ENCODE peak calls at places on chromosomes 5 and 9, in five cellular contexts. One of them, this sample, is unnamed.

GRCh38 chr9:84937086-84937670 is 267.6 kb downstream of the NTRK2 start:
- DNase-seq in heart right ventricle: no peak
- DNase-seq in ovary: no peak
- DNase-seq in testis: no peak
- DNase-seq in heart left ventricle: no peak
- DNase-seq in this sample: no peak

GRCh38 chr9:137319976-137320551 is 18.0 kb upstream of the NRARP start:
- DNase-seq in heart right ventricle: peak
- DNase-seq in testis: peak
- DNase-seq in ovary: peak
- DNase-seq in heart left ventricle: no peak
- DNase-seq in this sample: no peak

GRCh38 chr9:130689937-130690700 is 3.5 kb upstream of the EXOSC2 start:
- DNase-seq in testis: peak
- DNase-seq in heart right ventricle: no peak
- DNase-seq in ovary: peak
- DNase-seq in heart left ventricle: no peak
- DNase-seq in this sample: peak

GRCh38 chr9:78491402-78491801 is 194.5 kb downstream of the PSAT1 start:
- DNase-seq in heart left ventricle: no peak
- DNase-seq in heart right ventricle: no peak
- DNase-seq in testis: no peak
- DNase-seq in ovary: no peak
- DNase-seq in this sample: no peak

GRCh38 chr5:77425998-77426659 is 66.0 kb downstream of the WDR41 start:
- DNase-seq in testis: no peak
- DNase-seq in ovary: no peak
- DNase-seq in heart right ventricle: no peak
- DNase-seq in heart left ventricle: no peak
- DNase-seq in this sample: no peak

GRCh38 chr9:4106081-4106491 is 193.8 kb downstream of the GLIS3 start:
- DNase-seq in ovary: no peak
- DNase-seq in heart right ventricle: no peak
- DNase-seq in testis: no peak
- DNase-seq in heart left ventricle: no peak
- DNase-seq in this sample: no peak

GRCh38 chr5:163595851-163596399 is 90.5 kb downstream of the MAT2B start:
- DNase-seq in heart right ventricle: no peak
- DNase-seq in testis: no peak
- DNase-seq in ovary: no peak
- DNase-seq in heart left ventricle: no peak
- DNase-seq in this sample: no peak

GRCh38 chr5:91339053-91339710 is 43.9 kb downstream of the ARRDC3 start:
- DNase-seq in ovary: no peak
- DNase-seq in heart left ventricle: no peak
- DNase-seq in testis: no peak
- DNase-seq in heart right ventricle: no peak
- DNase-seq in this sample: peak

GRCh38 chr9:88559661-88560060 is 24.7 kb downstream of the NXNL2 start:
- DNase-seq in testis: no peak
- DNase-seq in ovary: no peak
- DNase-seq in heart right ventricle: no peak
- DNase-seq in heart left ventricle: no peak
- DNase-seq in this sample: no peak
- TF ChIP-seq CTCF in testis: no peak
- TF ChIP-seq CTCF in ovary: no peak
- TF ChIP-seq CTCF in heart right ventricle: no peak
- TF ChIP-seq CTCF in heart left ventricle: no peak
- TF ChIP-seq CTCF in this sample: no peak

GRCh38 chr9:122126340-122127333 is 32.9 kb downstream of the NDUFA8 start:
- DNase-seq in ovary: no peak
- DNase-seq in heart right ventricle: no peak
- DNase-seq in heart left ventricle: no peak
- DNase-seq in testis: no peak
- DNase-seq in this sample: peak
- H3K4me3 ChIP-seq in ovary: no peak
- H3K4me3 ChIP-seq in heart right ventricle: peak
- H3K4me3 ChIP-seq in heart left ventricle: peak
- H3K4me3 ChIP-seq in testis: peak
- H3K4me3 ChIP-seq in this sample: peak

GRCh38 chr5:140345919-140346347 is 470 bp downstream of the HBEGF start:
- DNase-seq in testis: peak
- DNase-seq in heart left ventricle: peak
- DNase-seq in ovary: peak
- DNase-seq in heart right ventricle: peak
- DNase-seq in this sample: peak
- TF ChIP-seq CTCF in testis: peak
- TF ChIP-seq CTCF in heart left ventricle: peak
- TF ChIP-seq CTCF in ovary: no peak
- TF ChIP-seq CTCF in heart right ventricle: peak
- TF ChIP-seq CTCF in this sample: peak

DNA sequence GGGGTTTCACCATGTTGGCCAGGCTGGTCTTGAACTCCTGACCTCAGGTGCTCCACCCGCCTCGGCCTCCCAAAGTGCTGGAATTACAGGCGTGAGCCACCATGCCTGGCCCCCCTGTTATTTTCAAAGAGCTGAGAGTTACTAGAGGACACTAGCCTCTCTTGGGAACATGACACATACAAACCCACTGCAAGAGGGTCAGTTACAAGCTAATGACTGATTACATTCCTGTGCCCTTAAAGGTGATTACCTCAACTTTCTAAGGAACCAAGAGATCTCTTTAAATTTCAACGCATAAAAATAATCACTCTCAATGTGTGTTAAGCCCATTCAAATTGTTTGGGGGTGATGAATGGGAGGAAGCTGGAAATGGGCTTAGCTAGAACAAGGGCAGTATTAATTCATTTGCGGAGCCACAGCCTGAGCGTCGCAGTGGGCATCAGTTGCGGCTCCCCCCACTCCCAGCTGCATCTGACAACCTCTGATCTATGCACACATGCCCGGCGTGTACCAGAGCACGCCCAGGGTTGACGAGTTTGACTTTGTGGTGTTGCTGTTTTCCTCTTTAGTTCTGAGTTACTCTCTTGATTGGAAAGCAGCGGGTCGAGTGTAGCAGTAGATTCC is 146.9 kb downstream of the GOLPH3 start:
- DNase-seq in heart left ventricle: no peak
- DNase-seq in ovary: no peak
- DNase-seq in testis: no peak
- DNase-seq in heart right ventricle: no peak
- DNase-seq in this sample: no peak
- H3K4me3 ChIP-seq in heart left ventricle: no peak
- H3K4me3 ChIP-seq in ovary: no peak
- H3K4me3 ChIP-seq in testis: no peak
- H3K4me3 ChIP-seq in heart right ventricle: no peak
- H3K4me3 ChIP-seq in this sample: peak

DNA sequence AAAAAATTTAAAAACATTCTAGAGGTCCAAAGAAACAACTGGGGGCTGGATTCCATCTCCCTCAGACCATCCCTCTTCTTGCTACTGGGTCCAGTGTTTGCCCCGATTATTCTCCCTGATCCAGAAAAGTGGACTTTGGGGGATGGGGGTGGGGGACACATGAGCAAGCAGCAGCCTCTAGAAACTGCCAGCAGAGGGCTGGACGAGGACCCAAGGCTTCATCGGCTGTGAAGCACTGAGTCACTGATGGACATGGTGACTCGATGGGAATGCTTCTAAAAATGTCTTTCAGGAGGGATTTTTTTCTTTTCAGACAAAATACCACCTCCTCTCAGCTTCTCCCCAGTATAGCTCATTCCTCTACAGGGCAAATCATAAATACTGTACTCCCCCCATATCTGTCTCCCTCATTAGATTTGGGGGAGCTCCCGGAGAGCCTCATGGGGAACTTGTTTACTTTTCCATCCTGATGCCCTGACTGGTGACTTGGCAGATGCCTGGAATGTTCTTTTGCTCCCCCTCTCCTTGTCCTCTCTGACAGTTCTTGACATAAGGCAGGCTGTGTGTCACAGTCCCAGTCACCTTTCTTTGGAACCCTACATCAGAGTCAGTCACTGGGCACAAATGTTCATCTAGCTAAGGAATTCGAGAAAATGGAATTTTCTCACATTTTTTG is 67.2 kb upstream of the STC2 start:
- DNase-seq in ovary: no peak
- DNase-seq in testis: no peak
- DNase-seq in heart right ventricle: no peak
- DNase-seq in heart left ventricle: no peak
- DNase-seq in this sample: peak
- TF ChIP-seq CTCF in ovary: no peak
- TF ChIP-seq CTCF in testis: no peak
- TF ChIP-seq CTCF in heart right ventricle: no peak
- TF ChIP-seq CTCF in heart left ventricle: no peak
- TF ChIP-seq CTCF in this sample: peak

GRCh38 chr5:177430146-177430951 is 3.9 kb downstream of the GRK6 start:
- DNase-seq in heart left ventricle: no peak
- DNase-seq in ovary: no peak
- DNase-seq in heart right ventricle: no peak
- DNase-seq in testis: no peak
- DNase-seq in this sample: no peak

GRCh38 chr5:177432905-177433657 is 6.6 kb downstream of the GRK6 start:
- DNase-seq in heart right ventricle: no peak
- DNase-seq in ovary: no peak
- DNase-seq in testis: no peak
- DNase-seq in heart left ventricle: no peak
- DNase-seq in this sample: no peak

GRCh38 chr5:177430972-177431316 is 4.5 kb downstream of the GRK6 start:
- DNase-seq in testis: no peak
- DNase-seq in ovary: no peak
- DNase-seq in heart left ventricle: no peak
- DNase-seq in heart right ventricle: no peak
- DNase-seq in this sample: no peak

GRCh38 chr5:177432143-177432904 is 5.8 kb downstream of the GRK6 start:
- DNase-seq in ovary: no peak
- DNase-seq in heart right ventricle: peak
- DNase-seq in heart left ventricle: peak
- DNase-seq in testis: no peak
- DNase-seq in this sample: no peak

DNA sequence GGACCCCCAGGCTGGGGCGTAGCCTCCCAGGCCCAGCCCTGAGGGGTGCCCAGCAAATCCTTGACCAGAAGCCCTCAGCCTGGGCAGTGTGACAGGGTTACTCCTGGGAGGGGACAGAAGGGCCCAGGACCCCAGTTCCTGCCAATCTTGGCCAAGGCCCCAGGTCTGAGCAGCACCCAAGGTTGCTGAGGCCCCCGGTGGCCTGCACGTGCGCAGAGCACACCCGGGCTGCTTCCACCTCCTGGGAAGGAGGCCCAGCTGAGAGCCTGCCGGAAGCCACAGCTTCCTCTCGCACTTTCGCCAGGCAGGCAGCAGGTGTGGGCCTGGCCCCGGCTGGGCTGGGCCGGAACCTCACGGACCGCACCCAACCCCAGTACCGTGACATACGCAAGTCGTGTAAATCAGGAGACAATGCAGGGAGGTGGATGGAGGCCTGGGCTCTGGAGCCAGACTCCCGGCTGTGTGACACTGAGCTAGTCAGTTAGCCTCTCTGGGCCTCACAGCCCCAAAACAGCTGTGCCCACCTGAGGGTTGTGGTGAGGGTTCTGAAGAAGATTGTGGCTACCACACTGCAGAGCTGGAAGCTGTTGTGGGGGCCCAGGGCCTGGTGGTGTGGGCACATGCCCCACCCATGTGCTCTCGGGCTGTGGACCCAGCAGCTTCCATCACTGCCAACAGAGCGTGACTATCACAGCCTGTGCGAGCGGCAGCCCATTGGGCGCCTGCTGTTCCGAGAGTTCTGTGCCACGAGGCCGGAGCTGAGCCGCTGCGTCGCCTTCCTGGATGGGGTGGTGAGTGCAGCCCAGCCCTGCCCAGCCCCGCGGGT is 5.1 kb downstream of the GRK6 start:
- DNase-seq in heart right ventricle: peak
- DNase-seq in ovary: no peak
- DNase-seq in testis: no peak
- DNase-seq in heart left ventricle: peak
- DNase-seq in this sample: no peak
- H3K4me3 ChIP-seq in heart right ventricle: no peak
- H3K4me3 ChIP-seq in ovary: no peak
- H3K4me3 ChIP-seq in testis: no peak
- H3K4me3 ChIP-seq in heart left ventricle: no peak
- H3K4me3 ChIP-seq in this sample: no peak

DNA sequence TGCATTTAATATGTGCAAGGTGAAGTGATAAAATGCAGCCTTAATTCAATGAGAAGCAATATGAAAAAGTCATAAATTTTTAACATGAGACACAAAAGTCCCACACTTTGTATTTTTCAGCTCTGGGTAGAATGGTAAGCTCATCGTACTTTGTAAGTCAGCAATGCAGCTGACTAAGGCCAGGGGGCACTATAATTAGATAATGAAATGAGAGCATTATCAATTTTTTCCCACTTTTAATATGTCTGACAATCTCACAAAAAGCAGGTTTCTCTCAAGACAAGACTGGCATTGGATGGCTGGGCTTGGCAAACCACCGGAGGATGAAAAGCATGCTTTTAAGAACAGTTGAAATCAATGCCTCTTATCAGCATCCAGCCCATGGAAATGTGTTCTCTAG is 162.8 kb downstream of the FAM174A start:
- DNase-seq in heart right ventricle: no peak
- DNase-seq in heart left ventricle: no peak
- DNase-seq in testis: no peak
- DNase-seq in ovary: no peak
- DNase-seq in this sample: no peak
- TF ChIP-seq CTCF in heart right ventricle: no peak
- TF ChIP-seq CTCF in heart left ventricle: no peak
- TF ChIP-seq CTCF in testis: no peak
- TF ChIP-seq CTCF in ovary: no peak
- TF ChIP-seq CTCF in this sample: peak

GRCh38 chr5:107888541-107888940 is 217.8 kb upstream of the EFNA5 start:
- DNase-seq in ovary: no peak
- DNase-seq in testis: no peak
- DNase-seq in heart left ventricle: no peak
- DNase-seq in heart right ventricle: no peak
- DNase-seq in this sample: no peak

GRCh38 chr5:107894361-107894760 is 223.6 kb upstream of the EFNA5 start:
- DNase-seq in ovary: no peak
- DNase-seq in testis: no peak
- DNase-seq in heart left ventricle: no peak
- DNase-seq in heart right ventricle: no peak
- DNase-seq in this sample: no peak

GRCh38 chr5:107889387-107889786 is 218.7 kb upstream of the EFNA5 start:
- DNase-seq in ovary: no peak
- DNase-seq in testis: no peak
- DNase-seq in heart right ventricle: no peak
- DNase-seq in heart left ventricle: no peak
- DNase-seq in this sample: no peak

GRCh38 chr5:107893642-107894041 is 222.9 kb upstream of the EFNA5 start:
- DNase-seq in ovary: no peak
- DNase-seq in testis: no peak
- DNase-seq in heart left ventricle: no peak
- DNase-seq in heart right ventricle: no peak
- DNase-seq in this sample: peak
- H3K4me3 ChIP-seq in ovary: no peak
- H3K4me3 ChIP-seq in testis: no peak
- H3K4me3 ChIP-seq in heart left ventricle: no peak
- H3K4me3 ChIP-seq in heart right ventricle: no peak
- H3K4me3 ChIP-seq in this sample: no peak

This sample was measured in astrocyte of the spinal cord.